ENCODE peak calls at places on chromosome 9, in seven cellular contexts. F, Q, V, G, J, K and E are unnamed samples.

GRCh38 chr9:32579706-32580331 is 6.9 kb upstream of the NDUFB6 start:
- DNase-seq in V (no peak), J (peak; percentile 68), G (peak; percentile 61), K (peak; percentile 73), Q (peak; percentile 48), F (peak; percentile 51), E (peak; percentile 84)

GRCh38 chr9:72203205-72203803 is 54.1 kb downstream of the GDA start:
- DNase-seq in V (no peak), F (peak; percentile 54), G (no peak), K (peak; percentile 64), Q (peak; percentile 28), J (no peak), E (no peak)

GRCh38 chr9:26033346-26033745 is 355.1 kb upstream of the TUSC1 start:
- DNase-seq in V (no peak), Q (no peak), G (no peak), F (no peak), K (no peak), J (no peak), E (no peak)

GRCh38 chr9:31542384-31543055 is 841.9 kb upstream of the ACO1 start:
- DNase-seq in V (peak; percentile 18), Q (no peak), K (peak; percentile 67), J (peak; percentile 40), G (peak; percentile 29), F (peak; percentile 92), E (no peak)

GRCh38 chr9:132486706-132487350 is 76.8 kb downstream of the CFAP77 start:
- DNase-seq in F (no peak), K (no peak), G (no peak), V (no peak), J (no peak), Q (no peak), E (no peak)

GRCh38 chr9:1878817-1879216 is 136.3 kb upstream of the SMARCA2 start:
- DNase-seq in V (no peak), G (no peak), J (no peak), F (no peak), Q (no peak), K (no peak), E (no peak)

GRCh38 chr9:37370968-37371563 is 51.4 kb upstream of the GRHPR start:
- DNase-seq in Q (no peak), V (no peak), J (no peak), F (no peak), K (no peak), G (no peak), E (no peak)

GRCh38 chr9:137079401-137079787 is 2.1 kb downstream of the UAP1L1 start:
- DNase-seq in F (no peak), Q (no peak), K (no peak), V (no peak), J (no peak), G (no peak), E (no peak)

GRCh38 chr9:110635589-110635988 is 33.0 kb upstream of the MUSK start:
- DNase-seq in G (no peak), F (no peak), Q (no peak), V (no peak), K (no peak), J (no peak), E (no peak)

GRCh38 chr9:131030978-131031641 is 22.1 kb downstream of the LAMC3 start:
- DNase-seq in K (no peak), J (no peak), G (no peak), Q (no peak), F (no peak), V (no peak), E (no peak)
- H3K27me3 ChIP-seq in K (no peaks in the 10 kb centered on the region), J (peaks cover 4% of the 10 kb centered on the region), G (peaks cover 74% of the 10 kb centered on the region), Q (no peaks in the 10 kb centered on the region), F (peaks cover 2% of the 10 kb centered on the region), V (peaks cover 18% of the 10 kb centered on the region), E (no peaks in the 10 kb centered on the region)

GRCh38 chr9:76987594-76988200 is 31.8 kb upstream of the FOXB2 start:
- DNase-seq in K (peak; percentile 42), G (no peak), F (peak; percentile 57), V (no peak), J (no peak), Q (peak; percentile 48), E (no peak)

GRCh38 chr9:76985581-76985980 is 33.9 kb upstream of the FOXB2 start:
- DNase-seq in F (no peak), V (no peak), Q (no peak), G (no peak), K (no peak), J (no peak), E (no peak)

GRCh38 chr9:76984476-76984875 is 35.0 kb upstream of the FOXB2 start:
- DNase-seq in G (no peak), V (no peak), K (no peak), J (no peak), F (no peak), Q (no peak), E (no peak)

GRCh38 chr9:76988941-76989340 is 30.5 kb upstream of the FOXB2 start:
- DNase-seq in V (no peak), G (no peak), F (no peak), Q (no peak), J (no peak), K (no peak), E (no peak)

DNA sequence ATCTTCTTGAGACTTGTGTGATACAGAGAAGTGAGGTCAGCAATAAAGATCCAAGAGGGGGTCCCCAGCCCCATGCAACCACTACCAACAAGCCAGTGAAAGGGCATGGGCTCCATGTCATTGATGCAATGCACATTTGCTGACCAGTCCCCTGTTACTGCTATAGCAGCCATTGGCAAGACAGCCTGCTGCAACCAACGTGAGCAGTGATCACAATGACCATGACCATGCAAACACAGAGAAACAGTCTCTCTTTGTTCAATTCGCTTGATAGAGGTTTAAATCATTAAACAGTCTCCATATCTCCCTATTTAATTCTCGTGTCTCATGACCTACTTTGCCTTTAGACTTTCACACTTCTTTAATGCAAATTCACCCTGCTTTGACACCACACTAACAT is 30.0 kb upstream of the FOXB2 start:
- DNase-seq in G (no peak), V (no peak), J (no peak), F (no peak), Q (no peak), K (no peak), E (no peak)
- H3K27me3 ChIP-seq in G (no peaks in the 10 kb centered on the region), V (no peaks in the 10 kb centered on the region), J (no peaks in the 10 kb centered on the region), F (no peaks in the 10 kb centered on the region), Q (peaks cover 14% of the 10 kb centered on the region), K (peaks cover 10% of the 10 kb centered on the region), E (no peaks in the 10 kb centered on the region)

GRCh38 chr9:130526193-130526853 is 53.1 kb upstream of the FUBP3 start:
- DNase-seq in F (no peak), K (no peak), V (no peak), Q (no peak), G (no peak), J (no peak), E (no peak)

GRCh38 chr9:130530932-130531331 is 48.4 kb upstream of the FUBP3 start:
- DNase-seq in F (peak; percentile 74), Q (no peak), G (no peak), V (no peak), J (no peak), K (no peak), E (no peak)

GRCh38 chr9:130526854-130527650 is 52.3 kb upstream of the FUBP3 start:
- DNase-seq in J (no peak), F (no peak), Q (no peak), V (no peak), K (no peak), G (no peak), E (no peak)

GRCh38 chr9:130528674-130529073 is 50.7 kb upstream of the FUBP3 start:
- DNase-seq in F (no peak), K (no peak), G (no peak), Q (no peak), V (no peak), J (no peak), E (no peak)

GRCh38 chr9:130527651-130528310 is 51.6 kb upstream of the FUBP3 start:
- DNase-seq in F (no peak), J (no peak), G (no peak), V (no peak), Q (no peak), K (no peak), E (no peak)
- H3K27me3 ChIP-seq in F (peaks cover 5% of the 10 kb centered on the region), J (no peaks in the 10 kb centered on the region), G (no peaks in the 10 kb centered on the region), V (peaks cover 23% of the 10 kb centered on the region), Q (no peaks in the 10 kb centered on the region), K (no peaks in the 10 kb centered on the region), E (no peaks in the 10 kb centered on the region)

GRCh38 chr9:129437626-129438323 is 183.1 kb downstream of the C9orf50 start:
- DNase-seq in J (no peak), V (no peak), Q (no peak), K (no peak), F (no peak), G (no peak), E (no peak)

GRCh38 chr9:129434187-129434586 is 186.7 kb downstream of the C9orf50 start:
- DNase-seq in V (no peak), K (no peak), F (no peak), J (no peak), Q (no peak), G (no peak), E (no peak)

GRCh38 chr9:129436751-129437625 is 183.9 kb downstream of the C9orf50 start:
- DNase-seq in F (no peak), Q (no peak), K (peak; percentile 90), V (no peak), G (peak; percentile 31), J (peak; percentile 49), E (peak; percentile 81)

GRCh38 chr9:129435996-129436676 is 184.8 kb downstream of the C9orf50 start:
- DNase-seq in F (no peak), K (no peak), Q (no peak), J (no peak), V (no peak), G (no peak), E (no peak)

GRCh38 chr9:129435272-129435671 is 185.6 kb downstream of the C9orf50 start:
- DNase-seq in K (no peak), V (no peak), G (no peak), J (no peak), F (no peak), Q (no peak), E (no peak)
- H3K27me3 ChIP-seq in K (peaks cover 15% of the 10 kb centered on the region), V (peaks cover 19% of the 10 kb centered on the region), G (peaks cover 29% of the 10 kb centered on the region), J (peaks cover 19% of the 10 kb centered on the region), F (peaks cover 17% of the 10 kb centered on the region), Q (no peaks in the 10 kb centered on the region), E (no peaks in the 10 kb centered on the region)

GRCh38 chr9:135290566-135290965 is 189.0 kb upstream of the PPP1R26 start:
- DNase-seq in Q (no peak), G (no peak), J (no peak), F (no peak), V (no peak), K (no peak), E (no peak)

GRCh38 chr9:135288941-135289534 is 190.5 kb upstream of the PPP1R26 start:
- DNase-seq in J (no peak), G (no peak), F (no peak), V (no peak), K (no peak), Q (peak; percentile 42), E (no peak)

GRCh38 chr9:135288054-135288453 is 191.5 kb upstream of the PPP1R26 start:
- DNase-seq in F (no peak), K (no peak), V (no peak), Q (no peak), J (no peak), G (no peak), E (no peak)

GRCh38 chr9:135291165-135291564 is 188.4 kb upstream of the PPP1R26 start:
- DNase-seq in Q (no peak), G (no peak), K (no peak), V (no peak), F (no peak), J (no peak), E (no peak)

GRCh38 chr9:135290086-135290485 is 189.5 kb upstream of the PPP1R26 start:
- DNase-seq in Q (no peak), V (no peak), J (no peak), G (no peak), K (no peak), F (no peak), E (no peak)
- H3K27me3 ChIP-seq in Q (no peaks in the 10 kb centered on the region), V (no peaks in the 10 kb centered on the region), J (peaks cover 5% of the 10 kb centered on the region), G (no peaks in the 10 kb centered on the region), K (peaks cover 5% of the 10 kb centered on the region), F (no peaks in the 10 kb centered on the region), E (no peaks in the 10 kb centered on the region)

GRCh38 chr9:133578524-133579230 is 30.5 kb downstream of the FAM163B start:
- DNase-seq in J (no peak), G (no peak), K (no peak), V (no peak), Q (no peak), F (no peak), E (no peak)
- H3K27me3 ChIP-seq in J (no peaks in the 10 kb centered on the region), G (peaks cover 8% of the 10 kb centered on the region), K (no peaks in the 10 kb centered on the region), V (peaks cover 67% of the 10 kb centered on the region), Q (no peaks in the 10 kb centered on the region), F (peaks cover 10% of the 10 kb centered on the region), E (no peaks in the 10 kb centered on the region)